ENCODE peak calls at places on chromosomes 6 and 20, in nine cellular contexts. E, O, N, W, B, H, V, T and R are unnamed samples.

GRCh38 chr6:35300848-35301247 is 3.2 kb downstream of the DEF6 start:
- DNase-seq in V (no peak), B (no peak), E (no peak), N (no peak), W (no peak), O (no peak), H (no peak), T (no peak), R (no peak)

GRCh38 chr6:111871207-111871606 is 2.0 kb downstream of the FYN start:
- DNase-seq in W (no peak), H (no peak), B (no peak), V (no peak), N (no peak), O (no peak), E (no peak), T (no peak), R (no peak)

GRCh38 chr6:108198761-108199498 is 33.1 kb downstream of the NR2E1 start:
- DNase-seq in N (no peak), W (no peak), V (no peak), T (no peak), E (no peak), O (no peak), B (no peak), H (no peak), R (no peak)

GRCh38 chr6:166619912-166620311 is 7.1 kb downstream of the RPS6KA2 start:
- DNase-seq in B (no peak), T (no peak), H (peak; percentile 88), O (no peak), N (peak; percentile 97), W (no peak), V (peak; percentile 99), E (no peak), R (peak; percentile 92)

GRCh38 chr6:23349521-23350147 is 776.4 kb upstream of the NRSN1 start:
- DNase-seq in B (peak; percentile 35), T (no peak), W (no peak), N (peak; percentile 77), H (peak; percentile 68), E (no peak), O (no peak), V (peak; percentile 84), R (peak; percentile 83)

GRCh38 chr6:43570876-43571441 is 4.9 kb downstream of the XPO5 start:
- DNase-seq in H (no peak), N (peak; percentile 44), O (no peak), T (no peak), W (no peak), E (no peak), B (no peak), V (peak; percentile 12), R (no peak)

GRCh38 chr6:63805808-63806572 is 170.4 kb downstream of the PHF3 start:
- DNase-seq in T (no peak), E (no peak), O (no peak), B (peak; percentile 14), N (peak; percentile 92), V (peak; percentile 90), W (peak; percentile 8), H (peak; percentile 78), R (peak; percentile 40)

GRCh38 chr20:53227523-53227922 is 255.4 kb downstream of the TSHZ2 start:
- DNase-seq in E (no peak), B (no peak), O (no peak), H (no peak), V (peak; percentile 30), N (peak; percentile 75), T (no peak), W (no peak), R (no peak)

GRCh38 chr6:40848038-40848437 is 191.0 kb downstream of the UNC5CL start:
- DNase-seq in E (no peak), V (no peak), N (peak; percentile 22), H (no peak), T (no peak), W (no peak), B (no peak), O (no peak), R (no peak)

GRCh38 chr20:22389836-22390542 is 194.4 kb downstream of the FOXA2 start:
- DNase-seq in H (no peak), B (peak; percentile 76), O (no peak), W (no peak), T (peak; percentile 45), E (no peak), N (no peak), V (peak; percentile 60), R (no peak)

GRCh38 chr6:56835612-56836011 is 119.3 kb upstream of the BEND6 start:
- DNase-seq in H (no peak), B (no peak), N (no peak), O (no peak), E (no peak), V (no peak), T (no peak), W (no peak), R (no peak)

GRCh38 chr20:53736757-53737403 is 143.2 kb upstream of the ZNF217 start:
- DNase-seq in W (no peak), O (no peak), T (no peak), H (no peak), B (no peak), N (no peak), E (no peak), V (peak; percentile 53), R (peak; percentile 19)

GRCh38 chr6:26103141-26103769 is 16.0 kb downstream of the HFE start:
- DNase-seq in V (peak; percentile 70), E (no peak), N (peak; percentile 71), B (peak; percentile 16), H (no peak), W (peak; percentile 26), T (no peak), O (no peak), R (peak; percentile 6)

GRCh38 chr6:68497927-68498326 is 137.2 kb upstream of the ADGRB3 start:
- DNase-seq in E (no peak), B (no peak), T (no peak), H (no peak), O (no peak), V (peak; percentile 39), W (no peak), N (peak; percentile 70), R (no peak)

GRCh38 chr20:9501473-9501872 is 12.9 kb upstream of the LAMP5 start:
- DNase-seq in O (no peak), B (no peak), T (no peak), V (no peak), N (no peak), W (no peak), H (no peak), E (no peak), R (no peak)

GRCh38 chr6:42693725-42694323 is 28.6 kb downstream of the PRPH2 start:
- DNase-seq in N (no peak), W (no peak), T (no peak), O (no peak), H (no peak), E (no peak), V (no peak), B (no peak), R (no peak)

GRCh38 chr6:169620171-169621125 is 81.4 kb downstream of the WDR27 start:
- DNase-seq in T (no peak), B (no peak), H (peak; percentile 47), E (no peak), O (no peak), W (no peak), N (peak; percentile 38), V (peak; percentile 78), R (peak; percentile 33)

GRCh38 chr20:911882-912600 is 4.1 kb downstream of the ANGPT4 start:
- DNase-seq in W (no peak), N (no peak), T (no peak), V (no peak), O (no peak), H (no peak), E (no peak), B (no peak), R (no peak)

GRCh38 chr6:47722178-47722577 is 23.8 kb downstream of the ADGRF4 start:
- DNase-seq in T (no peak), E (no peak), B (no peak), V (peak; percentile 57), H (no peak), N (no peak), O (no peak), W (no peak), R (no peak)

GRCh38 chr20:1301031-1301529 is 27.9 kb downstream of the SDCBP2 start:
- DNase-seq in H (no peak), N (peak; percentile 53), T (peak; percentile 38), B (no peak), O (no peak), V (peak; percentile 56), W (peak; percentile 43), E (no peak), R (peak; percentile 27)

DNA sequence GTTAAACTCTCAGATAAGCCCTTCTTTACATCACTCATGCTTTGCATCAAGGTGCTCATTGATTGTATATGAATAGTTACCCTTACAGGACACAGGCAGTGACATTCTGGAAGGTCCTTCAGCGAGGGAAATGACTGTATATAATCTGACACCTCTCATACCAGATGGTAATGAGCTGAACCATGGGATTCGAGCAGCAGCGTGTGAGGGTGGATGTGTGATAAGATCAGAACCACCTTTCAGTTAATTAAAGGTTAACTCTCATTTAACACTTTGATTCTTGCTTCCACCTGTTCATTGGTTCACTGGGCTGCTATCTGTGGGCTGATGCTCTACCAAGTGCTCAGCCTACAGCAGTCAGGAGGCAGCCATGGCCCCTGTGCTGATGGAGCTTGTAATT is 24.2 kb downstream of the NEDD9 start:
- DNase-seq in T (no peak), O (no peak), V (no peak), W (no peak), N (no peak), H (no peak), B (no peak), E (no peak), R (no peak)
- H3K27ac ChIP-seq in T (no peak overlapping the region), O (no peak overlapping the region), V (peak overlapping the region; percentile 98), W (no peak overlapping the region), N (peak overlapping the region; percentile 84), H (no peak overlapping the region), B (peak overlapping the region; percentile 98), E (no peak overlapping the region), R (peak overlapping the region; percentile 81)

GRCh38 chr6:135144678-135145508 is 36.2 kb upstream of the MYB start:
- DNase-seq in H (no peak), B (no peak), E (no peak), T (peak; percentile 44), W (peak; percentile 42), O (no peak), V (peak; percentile 8), N (peak; percentile 37), R (peak; percentile 53)
- TF ChIP-seq CTCF in H (peak; percentile 71), B (peak; percentile 63), E (peak; percentile 29), T (peak; percentile 71), W (peak; percentile 84), O (peak; percentile 19), V (peak; percentile 59), N (peak; percentile 62), R (peak; percentile 70)

GRCh38 chr6:140256213-140256612 is 881.8 kb upstream of the CITED2 start:
- DNase-seq in H (no peak), W (no peak), V (peak; percentile 84), N (peak; percentile 12), T (no peak), B (no peak), O (no peak), E (no peak), R (no peak)

GRCh38 chr6:140252099-140252498 is 877.7 kb upstream of the CITED2 start:
- DNase-seq in E (no peak), T (no peak), N (no peak), O (no peak), H (no peak), V (no peak), W (no peak), B (no peak), R (no peak)

GRCh38 chr6:140253096-140253495 is 878.6 kb upstream of the CITED2 start:
- DNase-seq in B (no peak), H (no peak), W (no peak), O (no peak), T (no peak), E (no peak), V (peak; percentile 31), N (peak; percentile 21), R (no peak)
- H3K4me3 ChIP-seq in B (no peak overlapping the region), H (no peak overlapping the region), W (no peak overlapping the region), O (no peak overlapping the region), T (no peak overlapping the region), E (no peak overlapping the region), V (no peak overlapping the region), N (no peak overlapping the region), R (no peak overlapping the region)

GRCh38 chr6:160917581-160917980 is 74.0 kb upstream of the MAP3K4 start:
- DNase-seq in V (no peak), T (no peak), N (no peak), B (no peak), O (no peak), H (no peak), E (no peak), W (no peak), R (no peak)
- H3K27ac ChIP-seq in V (no peak overlapping the region), T (no peak overlapping the region), N (no peak overlapping the region), B (no peak overlapping the region), O (no peak overlapping the region), H (no peak overlapping the region), E (no peak overlapping the region), W (no peak overlapping the region), R (no peak overlapping the region)